ENCODE peak calls at places on chromosome 7, in eight cellular contexts. I, C, P, Z, W, H, K and O are unnamed samples.

GRCh38 chr7:50826371-50827172 is 43.9 kb upstream of the GRB10 start:
- DNase-seq in I (peak), C (no peak), P (no peak), Z (peak), W (peak), H (no peak), K (peak), O (no peak)

GRCh38 chr7:98591926-98592325 is 25.2 kb upstream of the NPTX2 start:
- DNase-seq in I (no peak), C (no peak), P (no peak), Z (no peak), W (no peak), H (no peak), K (no peak), O (no peak)

GRCh38 chr7:6284461-6285360 is 12.3 kb upstream of the CYTH3 start:
- DNase-seq in I (no peak), C (no peak), P (no peak), Z (peak), W (peak), H (no peak), K (no peak), O (no peak)

GRCh38 chr7:31648288-31648687 is 38.7 kb upstream of the PPP1R17 start:
- DNase-seq in I (peak), C (no peak), P (no peak), Z (peak), W (no peak), H (no peak), K (no peak), O (peak)

GRCh38 chr7:151827620-151828019 is 49.3 kb downstream of the PRKAG2 start:
- DNase-seq in I (no peak), C (no peak), P (no peak), Z (no peak), W (no peak), H (peak), K (no peak), O (peak)

GRCh38 chr7:767941-768729 is 41.1 kb upstream of the PRKAR1B start:
- DNase-seq in I (no peak), C (no peak), P (peak), Z (peak), W (peak), H (peak), K (no peak), O (peak)

GRCh38 chr7:5213286-5213645 is 23.2 kb downstream of the WIPI2 start:
- DNase-seq in I (no peak), C (no peak), P (no peak), Z (no peak), W (no peak), H (no peak), K (no peak), O (no peak)

GRCh38 chr7:155449880-155450557 is 7.9 kb upstream of the EN2 start:
- DNase-seq in I (no peak), C (no peak), P (no peak), Z (no peak), W (no peak), H (no peak), K (no peak), O (no peak)

GRCh38 chr7:126445991-126446390 is 806.8 kb downstream of the GRM8 start:
- DNase-seq in I (no peak), C (no peak), P (no peak), Z (no peak), W (no peak), H (no peak), K (no peak), O (peak)

GRCh38 chr7:25726180-25726579 is 425.8 kb upstream of the NFE2L3 start:
- DNase-seq in I (peak), C (no peak), P (no peak), Z (no peak), W (no peak), H (no peak), K (no peak), O (peak)

GRCh38 chr7:133873631-133874030 is 253.5 kb upstream of the LRGUK start:
- DNase-seq in I (no peak), C (no peak), P (no peak), Z (no peak), W (peak), H (no peak), K (no peak), O (no peak)

GRCh38 chr7:40709077-40709964 is 574.5 kb downstream of the SUGCT start:
- DNase-seq in I (no peak), C (no peak), P (no peak), Z (no peak), W (no peak), H (no peak), K (no peak), O (no peak)

GRCh38 chr7:145289384-145289783 is 453.5 kb upstream of the TPK1 start:
- DNase-seq in I (no peak), C (no peak), P (no peak), Z (no peak), W (no peak), H (no peak), K (no peak), O (no peak)

GRCh38 chr7:108570146-108570755 is 577 bp downstream of the DNAJB9 start:
- DNase-seq in I (peak), C (no peak), P (peak), Z (peak), W (peak), H (peak), K (peak), O (peak)

GRCh38 chr7:152894295-152895170 is 135.0 kb downstream of the ACTR3B start:
- DNase-seq in I (peak), C (no peak), P (no peak), Z (peak), W (peak), H (peak), K (no peak), O (peak)

GRCh38 chr7:137130751-137131158 is 212.8 kb downstream of the PTN start:
- DNase-seq in I (no peak), C (no peak), P (no peak), Z (no peak), W (peak), H (no peak), K (no peak), O (no peak)

GRCh38 chr7:103866919-103867318 is 122.5 kb downstream of the RELN start:
- DNase-seq in I (no peak), C (no peak), P (no peak), Z (no peak), W (no peak), H (peak), K (no peak), O (peak)

GRCh38 chr7:102236592-102237287 is 49.9 kb upstream of the SH2B2 start:
- DNase-seq in I (peak), C (no peak), P (no peak), Z (peak), W (peak), H (peak), K (peak), O (peak)

GRCh38 chr7:66627876-66628360 is 763 bp upstream of the KCTD7 start:
- DNase-seq in I (no peak), C (no peak), P (no peak), Z (no peak), W (no peak), H (no peak), K (peak), O (no peak)

GRCh38 chr7:104341545-104341944 is 13.1 kb downstream of the LHFPL3 start:
- DNase-seq in I (peak), C (no peak), P (no peak), Z (peak), W (no peak), H (peak), K (no peak), O (peak)

GRCh38 chr7:135684134-135684533 is 21.8 kb downstream of the STMP1 start:
- DNase-seq in I (peak), C (no peak), P (no peak), Z (no peak), W (peak), H (no peak), K (peak), O (no peak)